ENCODE peak calls at places on chromosomes 13 and 19, in ten cellular contexts. P is thoracic aorta, Y is IMR-90, S is upper lobe of right lung, X is endodermal cell, D is tibial nerve, C is heart right ventricle, A is breast epithelium, W is fibroblast of mammary gland, Q is PC-3. H is an unnamed sample.
A peak's percentile ranks its signal among the peaks of the same experiment; 100 is the strongest.

GRCh38 chr19:45508931-45509691 is 1.8 kb downstream of the VASP start:
- DNase-seq in P (peak; percentile 67), Y (peak; percentile 66), S (peak; percentile 84), X (peak; percentile 93), D (peak; percentile 61), C (peak; percentile 79), A (peak; percentile 83), W (peak; percentile 48), Q (peak; percentile 57), H (no peak)

GRCh38 chr13:84607614-84608013 is 725.3 kb upstream of the SLITRK1 start:
- DNase-seq in P (peak; percentile 6), Y (peak; percentile 75), S (no peak), X (no peak), D (peak; percentile 5), C (no peak), A (no peak), W (peak; percentile 84), Q (peak; percentile 47), H (peak; percentile 51)

GRCh38 chr13:27810461-27810860 is 18.2 kb downstream of the GSX1 start:
- DNase-seq in P (no peak), Y (no peak), S (no peak), X (no peak), D (no peak), C (no peak), A (no peak), W (no peak), Q (peak; percentile 69), H (no peak)

GRCh38 chr13:32901994-32902780 is 114.0 kb upstream of the KL start:
- DNase-seq in P (no peak), Y (no peak), S (no peak), X (no peak), D (peak; percentile 72), C (no peak), A (no peak), W (peak; percentile 71), Q (no peak), H (no peak)

GRCh38 chr19:31249217-31249616 is 100.0 kb downstream of the TSHZ3 start:
- DNase-seq in P (no peak), Y (no peak), S (no peak), X (no peak), D (no peak), C (no peak), A (no peak), W (no peak), Q (no peak), H (no peak)

GRCh38 chr19:39829702-39830275 is 4.2 kb downstream of the DYRK1B start:
- DNase-seq in P (no peak), Y (peak; percentile 34), S (no peak), X (no peak), D (no peak), C (no peak), A (no peak), W (no peak), Q (no peak), H (no peak)

GRCh38 chr19:7874080-7874856 is at the start of gene PRR36:
- DNase-seq in P (no peak), Y (no peak), S (peak; percentile 89), X (peak; percentile 95), D (no peak), C (no peak), A (peak; percentile 66), W (no peak), Q (peak; percentile 80), H (no peak)

GRCh38 chr13:94233401-94233800 is 246.1 kb downstream of the DCT start:
- DNase-seq in P (no peak), Y (peak; percentile 96), S (no peak), X (no peak), D (peak; percentile 12), C (no peak), A (no peak), W (peak; percentile 98), Q (peak; percentile 80), H (peak; percentile 53)

GRCh38 chr19:6238643-6239281 is 41.0 kb downstream of the MLLT1 start:
- DNase-seq in P (no peak), Y (peak; percentile 34), S (peak; percentile 70), X (no peak), D (peak; percentile 29), C (peak; percentile 67), A (peak; percentile 66), W (peak; percentile 77), Q (peak; percentile 46), H (no peak)

GRCh38 chr19:6235031-6235951 is 44.5 kb downstream of the MLLT1 start:
- DNase-seq in P (no peak), Y (no peak), S (peak; percentile 58), X (no peak), D (no peak), C (no peak), A (no peak), W (no peak), Q (no peak), H (no peak)

GRCh38 chr19:6238256-6238642 is 41.5 kb downstream of the MLLT1 start:
- DNase-seq in P (no peak), Y (no peak), S (no peak), X (no peak), D (no peak), C (no peak), A (no peak), W (no peak), Q (no peak), H (no peak)

GRCh38 chr19:6234527-6234926 is 45.2 kb downstream of the MLLT1 start:
- DNase-seq in P (no peak), Y (peak; percentile 15), S (no peak), X (no peak), D (no peak), C (no peak), A (no peak), W (no peak), Q (no peak), H (no peak)

GRCh38 chr19:6236310-6237291 is 43.2 kb downstream of the MLLT1 start:
- DNase-seq in P (no peak), Y (no peak), S (peak; percentile 96), X (no peak), D (no peak), C (peak; percentile 55), A (peak; percentile 92), W (no peak), Q (peak; percentile 92), H (no peak)
- TF ChIP-seq CTCF in P (no peak), Y (no peak), S (no peak), X (peak; percentile 30), D (no peak), C (no peak), A (peak; percentile 23), W (no peak), Q (peak; percentile 32), H (no peak)

DNA sequence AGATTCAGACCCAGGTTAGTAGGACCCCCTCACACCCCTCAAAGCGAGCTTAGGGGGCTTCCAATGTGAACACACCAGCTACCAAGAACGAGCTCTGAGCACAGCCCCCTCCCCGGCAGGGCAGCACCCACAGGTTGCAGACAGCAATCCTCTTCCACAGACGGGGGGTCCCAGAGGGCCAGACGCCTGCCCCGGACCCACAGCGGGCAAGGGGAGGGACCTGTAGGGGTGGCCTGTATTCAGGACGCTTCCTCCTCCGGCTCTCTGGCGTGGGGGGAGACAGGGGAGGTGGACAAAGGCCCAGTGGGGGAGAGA is 4.8 kb downstream of the TTYH1 start:
- DNase-seq in P (no peak), Y (no peak), S (no peak), X (no peak), D (no peak), C (no peak), A (no peak), W (no peak), Q (no peak), H (no peak)
- H3K4me3 ChIP-seq in P (no peak overlapping the region), Y (no peak overlapping the region), S (no peak overlapping the region), X (no peak overlapping the region), D (no peak overlapping the region), C (no peak overlapping the region), A (no peak overlapping the region), W (no peak overlapping the region), Q (no peak overlapping the region), H (no peak overlapping the region)

GRCh38 chr19:9323557-9323918 is 441 bp upstream of the ZNF559 start:
- DNase-seq in P (peak; percentile 14), Y (peak; percentile 75), S (peak; percentile 71), X (no peak), D (peak; percentile 57), C (peak; percentile 41), A (peak; percentile 54), W (peak; percentile 82), Q (peak; percentile 50), H (peak; percentile 44)

GRCh38 chr19:9324584-9324962 is 594 bp downstream of the ZNF559 start:
- DNase-seq in P (no peak), Y (no peak), S (no peak), X (no peak), D (no peak), C (no peak), A (no peak), W (no peak), Q (no peak), H (no peak)

GRCh38 chr19:9329999-9330398 is 6.0 kb downstream of the ZNF559 start:
- DNase-seq in P (no peak), Y (no peak), S (no peak), X (no peak), D (no peak), C (no peak), A (no peak), W (no peak), Q (no peak), H (no peak)

GRCh38 chr19:9321338-9321737 is 2.6 kb upstream of the ZNF559 start:
- DNase-seq in P (no peak), Y (no peak), S (no peak), X (no peak), D (no peak), C (no peak), A (no peak), W (no peak), Q (no peak), H (no peak)

DNA sequence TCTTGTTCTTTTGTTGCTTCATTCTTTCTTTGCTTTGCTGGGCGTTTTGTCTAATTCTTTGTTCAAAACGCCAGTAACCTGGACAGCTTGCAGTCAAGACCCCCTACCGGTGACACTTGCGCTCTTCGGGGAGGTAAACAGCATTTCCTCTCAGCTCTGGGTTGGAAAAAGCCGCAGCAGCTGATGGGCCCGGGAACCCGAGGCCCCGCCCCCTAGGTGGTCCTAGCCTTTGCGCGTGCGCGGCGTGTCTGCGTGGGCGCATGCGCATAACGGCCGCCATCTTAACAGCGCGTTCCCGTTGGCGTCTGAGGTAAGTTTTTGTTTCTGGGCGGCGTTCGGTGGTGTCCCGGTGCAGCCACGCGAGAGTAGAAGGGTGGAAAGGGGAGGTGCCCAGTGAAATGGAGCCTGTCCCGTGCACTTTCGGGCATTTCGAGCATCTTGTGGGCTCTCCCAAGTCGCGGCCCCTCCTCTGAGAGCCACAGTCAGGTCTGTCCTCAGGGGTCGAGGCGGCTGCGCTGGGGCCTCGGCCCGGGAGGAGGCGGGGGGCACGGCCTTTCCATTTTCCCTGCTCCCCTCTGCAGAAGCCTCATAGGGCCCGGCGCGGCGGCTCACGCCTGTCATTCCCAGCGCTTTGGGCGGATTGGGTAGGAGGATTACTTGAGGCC is at the start of gene ZNF559:
- DNase-seq in P (peak; percentile 74), Y (peak; percentile 92), S (peak; percentile 97), X (peak; percentile 98), D (peak; percentile 87), C (peak; percentile 96), A (peak; percentile 93), W (peak; percentile 92), Q (peak; percentile 96), H (peak; percentile 69)
- TF ChIP-seq CTCF in P (peak; percentile 0), Y (peak; percentile 33), S (peak; percentile 42), X (peak; percentile 76), D (no peak), C (no peak), A (peak; percentile 31), W (peak; percentile 28), Q (peak; percentile 38), H (peak; percentile 38)

DNA sequence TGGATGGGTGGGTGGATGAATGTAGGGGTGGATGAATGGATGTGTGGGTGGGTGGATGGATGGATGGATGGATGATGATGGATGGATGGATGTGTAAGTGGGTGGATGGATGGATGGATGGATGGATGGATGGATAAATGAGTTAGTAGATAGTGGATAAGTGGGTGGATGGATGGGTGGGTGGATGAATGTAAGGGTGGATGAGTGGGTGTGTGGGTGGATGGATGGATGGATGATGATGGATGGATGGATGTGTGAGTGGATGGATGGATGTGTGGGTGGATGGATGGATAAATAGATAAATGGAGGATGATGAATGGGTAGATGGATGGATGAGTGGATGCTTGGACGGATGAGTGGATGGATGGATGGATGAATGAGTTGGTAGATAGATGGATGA is 3.2 kb downstream of the MCF2L start:
- DNase-seq in P (no peak), Y (no peak), S (no peak), X (no peak), D (no peak), C (no peak), A (no peak), W (no peak), Q (no peak), H (no peak)
- H3K4me3 ChIP-seq in P (no peak overlapping the region), Y (no peak overlapping the region), S (no peak overlapping the region), X (no peak overlapping the region), D (no peak overlapping the region), C (no peak overlapping the region), A (no peak overlapping the region), W (no peak overlapping the region), Q (no peak overlapping the region), H (no peak overlapping the region)

H was measured in AG04449.